ENCODE peak calls at places on chromosomes 3 and 15, in five cellular contexts. K is heart left ventricle, A is IMR-90, E is brain microvascular endothelial cell, L is pancreas. C is an unnamed sample.

GRCh38 chr15:65101418-65101890 is 13.5 kb downstream of the UBAP1L start:
- DNase-seq in K (peak), E (peak), L (peak), A (peak), C (peak)

GRCh38 chr15:96053039-96054021 is 277.2 kb upstream of the NR2F2 start:
- DNase-seq in A (no peak), K (peak), E (no peak), L (peak), C (peak)

GRCh38 chr15:91821458-91821857 is 32.0 kb upstream of the SLCO3A1 start:
- DNase-seq in K (no peak), L (no peak), E (no peak), A (no peak), C (no peak)

GRCh38 chr3:156448300-156448699 is 106.6 kb downstream of the SSR3 start:
- DNase-seq in L (no peak), A (peak), E (peak), K (no peak), C (no peak)

GRCh38 chr3:171285287-171285686 is 174.9 kb downstream of the TNIK start:
- DNase-seq in E (no peak), A (no peak), K (no peak), L (no peak), C (no peak)

GRCh38 chr3:50123394-50124361 is 31.4 kb upstream of the SEMA3F start:
- DNase-seq in A (no peak), L (peak), K (peak), E (no peak), C (no peak)

GRCh38 chr3:10568549-10568948 is 63.2 kb upstream of the ATP2B2 start:
- DNase-seq in L (no peak), A (no peak), K (no peak), E (no peak), C (no peak)

GRCh38 chr15:31801152-31801551 is 229.2 kb upstream of the CHRNA7 start:
- DNase-seq in E (no peak), K (peak), L (no peak), A (no peak), C (no peak)

GRCh38 chr3:45666729-45667440 is 22.3 kb upstream of the SACM1L start:
- DNase-seq in K (peak), L (peak), E (peak), A (peak), C (no peak)

GRCh38 chr15:90873488-90873997 is 5.2 kb downstream of the FURIN start:
- DNase-seq in L (peak), E (no peak), K (no peak), A (no peak), C (no peak)

DNA sequence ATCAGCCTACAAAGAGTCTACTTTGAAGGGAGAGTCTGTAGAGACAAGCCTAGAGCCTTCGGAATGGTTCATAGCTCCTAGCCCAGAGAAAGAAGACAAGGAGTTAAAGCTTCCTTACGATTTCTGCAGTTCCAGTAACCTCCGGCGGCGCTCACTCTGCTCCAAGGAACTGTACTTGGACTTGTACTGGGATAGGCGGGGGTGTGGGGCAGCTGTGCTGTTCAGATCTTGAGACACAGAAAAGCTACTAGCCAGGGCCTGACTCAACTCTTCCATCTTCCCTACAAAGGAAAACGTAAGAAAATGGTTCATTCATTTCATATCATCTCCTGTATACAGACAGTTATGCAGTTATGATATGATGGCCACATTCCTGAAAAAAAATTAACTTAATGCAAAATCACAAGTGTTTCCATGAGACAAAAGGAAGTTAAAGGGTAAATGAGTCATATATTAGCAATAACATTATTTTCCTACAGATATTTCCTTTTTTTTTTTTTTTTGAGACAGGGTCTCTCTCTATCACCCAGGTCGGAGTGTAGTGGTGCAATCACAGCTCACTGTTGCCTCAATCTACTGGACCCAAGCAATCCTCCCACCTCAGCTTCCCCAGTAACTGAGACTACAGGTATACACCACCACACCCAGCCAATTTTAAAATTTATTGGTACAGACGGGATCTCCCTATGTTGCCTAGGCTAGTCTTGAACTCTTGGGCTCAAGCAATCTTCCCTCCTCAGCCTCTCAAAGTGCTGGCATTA is 4.6 kb downstream of the SNUPN start:
- DNase-seq in L (no peak), A (peak), E (peak), K (peak), C (peak)
- H3K4me3 ChIP-seq in L (no peak), A (no peak), E (peak), K (peak), C (no peak)

DNA sequence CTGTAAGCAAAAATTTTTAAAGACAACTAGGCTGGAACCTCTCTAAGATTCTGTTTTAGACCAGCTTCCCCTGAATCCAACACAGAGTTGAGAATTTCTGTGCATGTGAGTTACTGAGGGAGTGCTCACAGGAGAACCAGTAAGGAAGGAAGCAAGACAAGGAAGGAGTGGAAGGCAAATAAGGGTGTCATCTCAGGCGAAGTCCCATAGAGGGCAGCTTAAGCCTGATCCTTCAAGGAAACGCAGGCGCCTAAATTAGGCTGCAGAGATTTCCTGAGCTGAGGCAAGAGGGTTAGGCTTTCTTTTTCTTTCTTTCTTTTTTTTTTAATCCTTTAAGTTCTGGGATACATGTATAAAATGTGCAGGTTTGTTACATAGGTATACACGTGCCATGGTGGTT is 36.2 kb upstream of the COL6A6 start:
- DNase-seq in E (peak), L (no peak), A (peak), K (peak), C (no peak)
- TF ChIP-seq CTCF in E (peak), L (no peak), A (peak), K (no peak), C (peak)

DNA sequence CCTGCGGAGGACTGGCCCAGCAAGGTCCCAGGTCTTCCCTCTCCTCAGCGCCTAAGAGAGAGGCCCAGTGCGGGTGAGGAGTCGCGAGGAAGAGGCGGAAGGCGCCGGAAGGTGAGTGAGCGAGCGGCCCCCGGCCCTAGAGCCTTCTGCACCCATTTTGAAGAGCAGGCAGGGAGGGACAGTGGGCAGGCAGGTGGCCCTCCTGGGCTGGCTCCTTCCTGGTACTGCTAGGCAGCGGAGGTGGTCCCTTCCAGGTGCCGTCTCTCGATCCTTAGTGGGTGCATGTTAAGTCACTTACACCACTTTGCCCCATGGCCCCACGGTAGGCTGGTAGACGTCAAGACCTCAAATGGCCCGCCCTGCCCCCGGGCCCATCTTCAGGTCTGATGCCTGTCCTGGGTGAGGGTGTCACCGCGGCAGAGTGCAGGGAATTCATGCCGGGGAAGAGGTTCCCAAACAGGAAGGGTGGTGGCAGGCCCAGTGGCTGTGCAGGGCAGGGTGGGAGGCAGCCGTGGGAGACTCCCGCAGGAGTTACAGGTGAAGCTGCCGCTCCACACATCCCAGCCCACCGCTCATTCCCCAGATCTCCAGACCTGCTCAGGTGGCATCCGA is 14.4 kb downstream of the PAK6 start:
- DNase-seq in A (no peak), K (no peak), L (no peak), E (no peak), C (no peak)
- H3K4me3 ChIP-seq in A (peak), K (peak), L (peak), E (peak), C (peak)

DNA sequence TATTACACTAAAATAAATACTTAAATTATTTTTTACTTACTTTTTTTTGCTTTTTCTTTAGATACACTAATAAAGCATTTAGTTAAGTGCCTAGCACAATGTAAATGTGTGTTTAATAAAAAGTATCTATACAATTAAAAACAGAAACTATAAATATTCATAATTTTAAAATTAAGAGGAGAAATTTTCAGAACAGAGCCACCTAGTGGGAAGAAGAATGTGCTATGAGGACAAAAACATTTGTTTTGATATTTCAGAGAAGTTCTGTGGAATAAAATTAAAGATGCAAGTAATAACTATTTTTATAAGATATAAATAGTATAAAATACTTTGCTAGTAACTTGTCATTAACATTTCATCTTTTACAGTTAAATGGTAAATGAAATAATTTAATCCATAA is 33.6 kb upstream of the PLSCR5 start:
- DNase-seq in L (no peak), E (no peak), K (no peak), A (no peak), C (no peak)
- TF ChIP-seq CTCF in L (no peak), E (peak), K (no peak), A (peak), C (no peak)

GRCh38 chr3:97970929-97971460 is 1.2 kb downstream of the RIOX2 start:
- DNase-seq in E (no peak), A (no peak), L (no peak), K (no peak), C (no peak)
- H3K4me3 ChIP-seq in E (peak), A (no peak), L (peak), K (peak), C (no peak)

C was measured in prostate gland.